ENCODE peak calls at places on chromosomes 3 and 15, in nine cellular contexts. I is uterus, L is stomach, R is heart left ventricle, S is coronary artery, A is kidney epithelial cell, O is cardiac fibroblast, F is choroid plexus epithelial cell, H is foreskin fibroblast. J is an unnamed sample.

GRCh38 chr3:178246004-178246403 is 290.2 kb upstream of the KCNMB2 start:
- DNase-seq in R (no peak), O (no peak), H (no peak), L (no peak), I (no peak), S (no peak), F (no peak), A (no peak), J (no peak)

GRCh38 chr3:53677406-53677805 is 168.8 kb downstream of the CHDH start:
- DNase-seq in L (no peak), H (no peak), O (no peak), F (no peak), S (no peak), I (no peak), R (no peak), A (no peak), J (no peak)

GRCh38 chr3:68239542-68239941 is 585.1 kb upstream of the SUCLG2 start:
- DNase-seq in L (no peak), F (no peak), O (no peak), A (no peak), I (no peak), H (no peak), R (no peak), S (no peak), J (no peak)

GRCh38 chr3:18080198-18080689 is 337.8 kb upstream of the TBC1D5 start:
- DNase-seq in L (no peak), H (peak), A (no peak), I (no peak), O (peak), F (peak), S (no peak), R (no peak), J (no peak)

GRCh38 chr3:190117995-190118394 is 2.7 kb downstream of the P3H2 start:
- DNase-seq in S (no peak), L (no peak), H (no peak), A (no peak), R (no peak), F (peak), O (no peak), I (no peak), J (no peak)

GRCh38 chr3:156772588-156773206 is 53.5 kb upstream of the LEKR1 start:
- DNase-seq in L (no peak), H (peak), A (no peak), I (no peak), R (no peak), F (peak), S (no peak), O (peak), J (no peak)

GRCh38 chr3:135965129-135965505 is 411 bp upstream of the PPP2R3A start:
- DNase-seq in R (no peak), A (no peak), H (no peak), I (no peak), L (no peak), S (no peak), F (no peak), O (no peak), J (no peak)

GRCh38 chr15:57731543-57732103 is 25.1 kb downstream of the POLR2M start:
- DNase-seq in S (no peak), O (no peak), A (no peak), R (no peak), L (no peak), F (no peak), H (no peak), I (no peak), J (no peak)

GRCh38 chr3:16452265-16452664 is 61.2 kb downstream of the RFTN1 start:
- DNase-seq in A (no peak), S (no peak), H (peak), F (peak), O (peak), I (no peak), R (no peak), L (no peak), J (no peak)

GRCh38 chr3:138371070-138371950 is 22.9 kb downstream of the MRAS start:
- DNase-seq in S (no peak), R (no peak), A (no peak), F (no peak), L (no peak), I (no peak), O (no peak), H (no peak), J (no peak)

GRCh38 chr15:57732526-57733331 is 26.2 kb downstream of the POLR2M start:
- DNase-seq in O (peak), L (peak), S (no peak), R (peak), F (peak), A (no peak), I (no peak), H (peak), J (peak)

GRCh38 chr15:71591057-71591456 is 219.3 kb upstream of the NR2E3 start:
- DNase-seq in R (no peak), I (no peak), S (no peak), O (no peak), F (no peak), L (no peak), A (no peak), H (no peak), J (no peak)

GRCh38 chr15:100671858-100672543 is 69.6 kb downstream of the ASB7 start:
- DNase-seq in F (peak), A (no peak), H (peak), R (no peak), L (no peak), O (peak), S (no peak), I (peak), J (no peak)

GRCh38 chr15:97748576-97748975 is 211.9 kb upstream of the ARRDC4 start:
- DNase-seq in O (no peak), A (no peak), F (no peak), S (no peak), I (no peak), H (no peak), R (no peak), L (no peak), J (no peak)

GRCh38 chr15:62209821-62210220 is 44.7 kb upstream of the C2CD4B start:
- DNase-seq in F (no peak), I (no peak), A (no peak), R (no peak), H (no peak), L (peak), S (no peak), O (no peak), J (no peak)

GRCh38 chr3:106957021-106957420 is 420.2 kb upstream of the CCDC54 start:
- DNase-seq in H (peak), R (no peak), L (no peak), O (peak), I (no peak), S (no peak), F (peak), A (no peak), J (peak)

GRCh38 chr3:52086939-52087675 is 30.7 kb upstream of the DUSP7 start:
- DNase-seq in F (peak), A (no peak), S (no peak), H (peak), L (no peak), R (peak), I (no peak), O (peak), J (no peak)

DNA sequence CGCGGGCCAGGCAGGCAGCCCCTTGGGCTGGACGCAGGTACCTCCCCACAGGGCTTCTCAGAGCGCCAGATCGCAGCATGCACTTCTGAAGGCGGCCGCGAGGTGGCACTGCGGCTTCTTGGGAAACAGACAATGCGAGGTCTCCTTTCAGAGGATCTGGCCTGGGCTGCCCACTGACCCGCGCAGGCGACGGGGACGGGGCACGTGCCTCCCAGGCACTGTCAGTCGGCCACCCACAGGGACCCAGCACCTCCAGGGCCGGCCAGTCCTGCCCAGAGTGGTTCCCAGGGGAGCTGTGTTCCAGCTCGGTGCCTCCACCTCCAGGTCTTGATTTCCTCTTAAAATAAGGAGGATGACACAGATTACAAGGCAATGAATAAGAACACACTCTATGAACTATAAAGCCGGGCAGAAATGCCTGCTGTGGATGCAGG is 24.4 kb upstream of the TXNRD3 start:
- DNase-seq in I (peak), F (peak), L (peak), A (no peak), R (peak), O (peak), S (peak), H (peak), J (peak)
- H3K4me3 ChIP-seq in I (no peak), F (no peak), L (peak), A (no peak), R (no peak), O (no peak), S (peak), H (peak), J (no peak)

GRCh38 chr15:81334768-81335447 is 11.0 kb upstream of the STARD5 start:
- DNase-seq in O (no peak), R (no peak), S (peak), H (no peak), I (no peak), F (peak), A (no peak), L (no peak), J (no peak)

GRCh38 chr15:81335631-81336030 is 11.7 kb upstream of the STARD5 start:
- DNase-seq in O (no peak), A (no peak), S (peak), F (no peak), I (no peak), L (no peak), H (no peak), R (no peak), J (no peak)

GRCh38 chr15:81337241-81337640 is 13.3 kb upstream of the STARD5 start:
- DNase-seq in O (no peak), A (no peak), F (no peak), H (no peak), I (no peak), R (no peak), S (peak), L (no peak), J (no peak)

GRCh38 chr15:81337713-81338157 is 13.8 kb upstream of the STARD5 start:
- DNase-seq in L (no peak), H (peak), S (peak), O (peak), I (peak), F (peak), A (no peak), R (no peak), J (no peak)

GRCh38 chr15:81336568-81336967 is 12.6 kb upstream of the STARD5 start:
- DNase-seq in I (no peak), F (peak), L (no peak), H (peak), S (peak), A (no peak), R (no peak), O (peak), J (no peak)
- TF ChIP-seq CTCF in I (no peak), F (peak), L (no peak), H (peak), S (no peak), A (peak), R (no peak), O (peak), J (peak)

DNA sequence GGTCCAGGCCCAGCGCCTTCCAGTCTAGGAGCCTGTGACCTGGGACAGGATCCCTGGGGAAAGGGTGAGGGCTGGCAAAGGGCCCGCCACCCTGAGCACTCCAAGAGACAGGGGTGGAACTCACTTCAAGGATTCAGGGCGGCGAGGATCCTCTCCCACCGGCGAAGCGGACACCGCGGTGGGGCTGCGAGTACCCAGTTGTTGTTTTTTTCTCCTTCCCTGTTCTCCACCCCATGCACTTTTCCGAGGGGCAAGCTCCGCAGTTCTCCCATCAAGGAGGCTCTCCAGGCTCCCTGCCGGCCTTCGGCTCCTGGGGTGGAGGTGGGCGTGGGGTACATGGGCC is 387 bp upstream of the PAQR5 start:
- DNase-seq in O (no peak), H (no peak), F (no peak), L (no peak), R (peak), I (no peak), S (no peak), A (no peak), J (no peak)
- H3K4me3 ChIP-seq in O (peak), H (peak), F (peak), L (peak), R (peak), I (no peak), S (peak), A (peak), J (peak)

DNA sequence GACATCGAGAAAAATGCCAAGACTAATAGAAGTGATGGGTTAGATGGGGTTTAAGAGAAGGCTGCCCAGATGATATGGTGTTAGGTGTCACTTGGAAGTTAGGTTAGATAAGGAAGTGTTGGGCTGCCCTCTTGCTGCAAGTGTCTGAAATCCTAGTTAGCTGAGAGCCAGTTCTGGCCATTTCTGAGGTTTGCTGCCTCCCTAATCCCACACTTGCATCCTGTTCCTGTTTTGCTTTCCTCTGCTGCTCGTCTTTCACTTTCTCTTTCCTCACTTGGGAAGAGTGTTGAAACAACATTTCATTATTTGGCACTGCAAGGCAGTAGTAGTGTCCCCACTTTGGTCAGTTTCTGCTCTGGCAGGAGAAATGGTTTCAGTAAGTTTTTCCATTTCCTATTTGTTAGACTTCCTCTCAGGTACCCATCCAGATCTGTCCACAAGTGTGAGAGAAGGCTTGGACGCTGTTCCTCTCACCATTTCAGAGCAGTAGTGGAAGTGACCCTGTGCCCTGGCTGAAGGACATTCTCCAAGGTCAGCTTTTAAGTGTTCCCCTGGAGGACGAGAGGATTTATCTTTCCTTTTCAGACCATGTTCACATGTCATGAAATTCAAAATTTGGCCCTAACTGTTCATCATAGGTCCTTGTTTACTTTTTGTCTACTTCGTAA is 93.3 kb downstream of the ADAMTSL3 start:
- DNase-seq in R (peak), L (no peak), F (peak), A (peak), O (peak), S (no peak), I (peak), H (peak), J (no peak)
- TF ChIP-seq CTCF in R (peak), L (peak), F (peak), A (peak), O (peak), S (no peak), I (peak), H (no peak), J (peak)

DNA sequence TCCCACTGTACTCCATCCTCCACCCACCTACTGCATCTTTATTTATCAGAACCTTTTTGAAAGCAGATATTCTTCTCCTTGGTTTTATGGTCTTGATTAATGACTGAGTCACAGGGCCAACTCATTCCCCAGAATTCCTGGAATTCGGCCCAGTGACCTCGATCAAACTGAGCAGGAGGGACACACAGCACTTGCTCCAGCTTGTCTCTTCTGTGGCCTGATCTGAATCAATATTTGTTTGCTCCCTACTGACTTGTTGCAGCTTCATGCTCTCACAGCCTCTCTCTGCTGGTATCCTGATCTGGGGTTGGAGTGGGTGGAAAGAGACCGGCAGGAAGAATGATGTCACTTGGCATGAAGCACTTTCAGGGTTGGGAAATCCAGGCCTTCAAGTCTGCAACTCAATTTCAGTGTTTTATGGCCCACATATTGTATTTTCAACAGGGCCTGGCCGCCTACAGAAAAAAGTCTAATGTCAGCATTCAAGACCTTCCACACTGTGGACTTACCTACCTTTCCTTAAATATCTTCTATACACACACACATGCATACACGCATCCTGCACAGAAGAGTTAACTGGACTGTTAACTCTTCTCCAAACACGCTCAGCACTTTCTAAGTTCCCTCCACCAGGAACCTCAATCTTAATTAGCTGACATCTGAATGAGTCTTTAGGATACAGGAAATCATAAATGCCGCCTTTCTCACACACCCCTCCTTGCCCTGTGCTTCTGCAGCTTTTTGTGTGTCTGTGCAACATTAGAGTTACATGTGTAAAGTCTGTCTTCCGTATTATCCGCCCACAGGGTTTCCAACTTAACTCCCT is 4.6 kb downstream of the ANXA2 start:
- DNase-seq in S (peak), R (peak), O (peak), A (peak), F (peak), H (peak), I (peak), L (peak), J (no peak)
- H3K4me3 ChIP-seq in S (peak), R (no peak), O (peak), A (peak), F (peak), H (peak), I (no peak), L (no peak), J (peak)

GRCh38 chr3:66236281-66236680 is 15.5 kb downstream of the SLC25A26 start:
- DNase-seq in A (no peak), I (no peak), O (peak), L (no peak), H (peak), R (no peak), S (no peak), F (peak), J (no peak)
- TF ChIP-seq CTCF in A (peak), I (no peak), O (peak), L (no peak), H (peak), R (no peak), S (no peak), F (peak), J (no peak)

GRCh38 chr15:31328425-31328998 is 1.9 kb downstream of the KLF13 start:
- DNase-seq in S (no peak), I (no peak), L (no peak), R (no peak), O (peak), H (peak), F (peak), A (no peak), J (no peak)

GRCh38 chr15:31330111-31330785 is 3.6 kb downstream of the KLF13 start:
- DNase-seq in R (no peak), A (no peak), F (no peak), O (no peak), H (no peak), L (no peak), I (no peak), S (no peak), J (no peak)

GRCh38 chr15:31328999-31329639 is 2.5 kb downstream of the KLF13 start:
- DNase-seq in S (no peak), I (no peak), H (no peak), O (no peak), L (no peak), F (no peak), A (no peak), R (peak), J (no peak)

GRCh38 chr15:31330836-31331235 is 4.2 kb downstream of the KLF13 start:
- DNase-seq in A (no peak), H (no peak), R (peak), S (no peak), O (no peak), L (peak), F (no peak), I (no peak), J (no peak)

DNA sequence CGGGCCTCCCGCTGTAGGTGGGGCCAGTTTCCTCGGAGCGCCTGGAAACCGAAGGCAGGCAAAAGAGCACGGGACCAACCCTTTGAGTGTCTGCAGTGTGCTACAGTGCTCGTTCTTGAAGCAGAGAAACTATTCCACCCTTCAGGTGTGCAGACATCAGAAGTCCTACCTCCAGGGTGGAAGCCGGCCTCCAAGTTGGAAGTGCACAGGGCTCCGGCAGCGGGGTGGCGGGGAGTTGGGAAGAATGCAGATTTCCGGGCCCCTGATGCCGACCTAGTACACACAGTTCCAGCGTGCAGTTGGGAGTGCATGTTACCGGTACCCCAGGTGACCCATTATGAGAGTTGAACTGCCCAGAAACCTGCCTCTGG is 3.0 kb downstream of the KLF13 start:
- DNase-seq in O (no peak), R (no peak), A (no peak), F (no peak), S (no peak), L (no peak), I (no peak), H (no peak), J (no peak)
- H3K4me3 ChIP-seq in O (peak), R (peak), A (no peak), F (peak), S (peak), L (peak), I (no peak), H (peak), J (no peak)

DNA sequence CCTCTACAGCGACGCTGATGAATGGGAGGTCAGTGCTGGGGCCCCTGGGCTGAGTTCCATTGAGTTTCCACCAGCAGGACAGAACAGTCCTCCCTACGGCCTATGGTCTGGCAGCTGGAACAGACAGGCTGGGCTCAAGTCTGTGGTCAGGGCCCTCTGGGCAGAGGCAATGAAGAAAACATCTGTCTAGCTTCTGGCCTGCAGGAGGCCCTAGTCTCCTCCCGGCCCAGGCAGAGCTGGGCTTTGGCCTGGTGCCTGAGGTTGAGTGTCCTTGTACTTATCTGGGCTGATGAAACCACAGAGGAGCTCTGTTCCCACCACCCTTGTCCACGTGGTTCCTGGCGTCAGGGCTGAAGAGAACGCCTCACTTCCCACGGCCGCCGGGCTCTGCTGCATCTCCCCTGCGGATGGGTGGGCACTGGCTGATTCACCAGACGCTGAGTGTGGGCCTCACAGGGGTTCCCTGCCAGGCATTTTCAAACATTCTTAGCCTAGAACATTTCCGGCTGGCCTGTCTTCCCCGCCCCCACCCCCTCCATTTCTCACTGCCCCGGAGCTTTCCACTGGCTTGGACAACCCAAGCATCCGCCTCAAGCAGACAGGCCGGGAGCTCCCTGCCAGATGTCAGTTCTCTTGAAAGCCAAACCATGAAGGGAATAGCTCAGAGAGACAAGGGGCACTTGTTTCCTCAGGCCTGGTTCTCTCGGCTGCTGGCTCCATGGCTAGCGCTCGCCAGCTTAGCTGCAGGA is 20.3 kb downstream of the PPCDC start:
- DNase-seq in F (peak), R (peak), S (peak), L (peak), O (peak), A (peak), I (peak), H (peak), J (peak)
- TF ChIP-seq CTCF in F (peak), R (peak), S (peak), L (no peak), O (peak), A (peak), I (peak), H (peak), J (peak)

J was measured in AG04450.